ENCODE peak calls at places on chromosomes 2 and 18, in seven cellular contexts. One of them, this sample, is unnamed.

GRCh38 chr18:79943608-79944125 is 7.8 kb downstream of the SLC66A2 start:
- DNase-seq in ovary: no peak
- DNase-seq in A549: no peak
- DNase-seq in HepG2: no peak
- DNase-seq in GM12878: no peak
- DNase-seq in tibial nerve: no peak
- DNase-seq in suprapubic skin: peak
- DNase-seq in this sample: no peak

GRCh38 chr2:169185711-169186110 is 116.3 kb downstream of the DHRS9 start:
- DNase-seq in ovary: no peak
- DNase-seq in suprapubic skin: no peak
- DNase-seq in HepG2: no peak
- DNase-seq in A549: no peak
- DNase-seq in tibial nerve: no peak
- DNase-seq in GM12878: no peak
- DNase-seq in this sample: no peak

GRCh38 chr2:6027066-6027465 is 334.9 kb downstream of the SOX11 start:
- DNase-seq in tibial nerve: no peak
- DNase-seq in HepG2: no peak
- DNase-seq in GM12878: no peak
- DNase-seq in A549: no peak
- DNase-seq in ovary: no peak
- DNase-seq in suprapubic skin: no peak
- DNase-seq in this sample: no peak

GRCh38 chr18:5238371-5238758 is 41.3 kb upstream of the AKAIN1 start:
- DNase-seq in GM12878: no peak
- DNase-seq in ovary: peak
- DNase-seq in HepG2: peak
- DNase-seq in tibial nerve: peak
- DNase-seq in A549: peak
- DNase-seq in suprapubic skin: no peak
- DNase-seq in this sample: peak

GRCh38 chr18:43780782-43781340 is 503.6 kb upstream of the SYT4 start:
- DNase-seq in A549: no peak
- DNase-seq in HepG2: no peak
- DNase-seq in ovary: no peak
- DNase-seq in tibial nerve: no peak
- DNase-seq in GM12878: no peak
- DNase-seq in suprapubic skin: no peak
- DNase-seq in this sample: no peak

GRCh38 chr2:12005886-12006681 is 259.7 kb downstream of the LPIN1 start:
- DNase-seq in ovary: no peak
- DNase-seq in A549: no peak
- DNase-seq in suprapubic skin: no peak
- DNase-seq in HepG2: no peak
- DNase-seq in tibial nerve: peak
- DNase-seq in GM12878: peak
- DNase-seq in this sample: peak

GRCh38 chr2:74291217-74291551 is 52.0 kb downstream of the SLC4A5 start:
- DNase-seq in ovary: no peak
- DNase-seq in HepG2: no peak
- DNase-seq in suprapubic skin: no peak
- DNase-seq in A549: no peak
- DNase-seq in tibial nerve: no peak
- DNase-seq in GM12878: no peak
- DNase-seq in this sample: no peak

GRCh38 chr2:120762341-120763061 is 26.8 kb downstream of the GLI2 start:
- DNase-seq in tibial nerve: no peak
- DNase-seq in ovary: peak
- DNase-seq in HepG2: no peak
- DNase-seq in suprapubic skin: peak
- DNase-seq in A549: no peak
- DNase-seq in GM12878: no peak
- DNase-seq in this sample: peak

GRCh38 chr2:98134138-98134537 is 47.2 kb downstream of the VWA3B start:
- DNase-seq in HepG2: no peak
- DNase-seq in A549: no peak
- DNase-seq in tibial nerve: peak
- DNase-seq in suprapubic skin: no peak
- DNase-seq in ovary: no peak
- DNase-seq in GM12878: peak
- DNase-seq in this sample: peak

GRCh38 chr18:24049142-24049541 is 34.6 kb downstream of the TTC39C start:
- DNase-seq in ovary: no peak
- DNase-seq in tibial nerve: no peak
- DNase-seq in A549: no peak
- DNase-seq in GM12878: no peak
- DNase-seq in HepG2: no peak
- DNase-seq in suprapubic skin: no peak
- DNase-seq in this sample: no peak

DNA sequence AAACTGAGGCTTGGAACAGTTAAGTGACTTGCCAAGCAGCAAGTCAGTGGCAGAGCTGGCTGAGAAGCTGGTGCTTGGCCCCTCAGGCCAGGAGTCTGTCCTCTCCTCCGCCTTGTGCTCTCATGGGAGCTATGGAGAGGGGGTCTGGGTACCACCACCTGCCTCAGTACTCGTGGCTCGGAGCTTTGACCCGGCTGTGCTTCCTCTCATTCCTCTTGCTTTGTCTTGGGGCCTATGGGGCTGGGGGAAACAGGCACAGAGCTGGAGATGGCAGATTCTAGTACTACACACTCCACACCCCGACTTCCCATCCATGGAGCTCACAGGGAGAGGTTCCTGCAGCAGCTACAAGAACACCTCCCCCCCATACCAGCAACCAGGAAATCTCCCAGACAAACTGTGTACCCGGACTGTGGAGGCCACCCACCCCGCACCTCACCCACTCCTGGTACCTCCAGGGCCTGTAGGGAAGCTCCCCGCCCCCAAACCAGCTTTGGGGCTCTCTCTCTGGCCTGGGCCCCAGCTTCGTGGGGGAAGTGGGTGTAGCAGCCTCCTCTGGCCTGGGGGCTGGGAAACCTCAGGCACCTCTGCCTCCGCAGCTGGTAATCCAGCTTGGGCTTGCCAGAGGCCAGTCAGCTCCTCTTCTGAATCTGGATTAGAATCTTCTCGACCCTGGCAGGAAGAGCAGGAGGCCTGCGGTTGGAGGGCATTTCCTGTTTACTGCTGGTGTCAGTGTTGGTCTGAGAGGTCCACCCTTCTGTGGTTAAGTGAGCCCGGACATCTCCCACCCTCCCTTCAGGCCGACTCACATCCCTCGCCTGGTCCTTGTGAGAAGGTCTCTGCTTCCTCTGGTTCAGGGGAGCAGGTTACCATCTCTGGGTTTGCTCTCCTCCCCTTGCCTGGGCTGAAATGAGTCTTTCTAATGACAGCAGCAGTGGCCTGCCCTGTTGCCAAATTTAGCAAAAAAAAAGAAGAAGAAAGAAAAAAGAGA is 22.3 kb upstream of the RHOB start:
- DNase-seq in A549: no peak
- DNase-seq in GM12878: peak
- DNase-seq in tibial nerve: peak
- DNase-seq in HepG2: no peak
- DNase-seq in ovary: no peak
- DNase-seq in suprapubic skin: no peak
- DNase-seq in this sample: no peak
- TF ChIP-seq EP300 in A549: no peak
- TF ChIP-seq EP300 in GM12878: no peak
- TF ChIP-seq EP300 in tibial nerve: peak
- TF ChIP-seq EP300 in HepG2: no peak
- TF ChIP-seq EP300 in ovary: no peak
- TF ChIP-seq EP300 in suprapubic skin: no peak
- TF ChIP-seq EP300 in this sample: peak

DNA sequence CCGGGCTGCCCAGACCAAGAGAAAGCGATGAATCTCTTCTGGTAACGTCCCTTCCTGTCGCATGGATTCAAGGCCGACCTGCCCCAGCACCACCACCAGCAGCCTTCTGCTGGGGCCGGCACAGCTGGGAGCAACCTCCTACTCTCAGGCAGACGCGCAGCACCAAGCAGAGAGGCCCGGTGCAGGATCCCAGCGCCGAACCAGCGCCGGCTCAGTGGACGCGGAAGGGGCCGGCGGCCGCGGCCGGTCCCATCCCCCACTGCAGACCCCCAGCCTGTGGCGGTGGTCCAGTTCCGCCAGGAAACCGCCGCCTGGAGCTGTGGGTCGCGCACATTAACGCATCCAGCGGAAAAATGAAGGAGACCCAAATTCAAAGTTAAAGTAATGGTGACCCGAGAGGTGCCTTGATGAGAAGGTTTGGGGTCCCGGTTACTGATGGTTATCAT is 525 bp upstream of the MAL start:
- DNase-seq in A549: no peak
- DNase-seq in tibial nerve: no peak
- DNase-seq in suprapubic skin: no peak
- DNase-seq in GM12878: no peak
- DNase-seq in HepG2: no peak
- DNase-seq in ovary: no peak
- DNase-seq in this sample: no peak
- H3K4me3 ChIP-seq in A549: peak
- H3K4me3 ChIP-seq in tibial nerve: peak
- H3K4me3 ChIP-seq in suprapubic skin: peak
- H3K4me3 ChIP-seq in GM12878: peak
- H3K4me3 ChIP-seq in HepG2: no peak
- H3K4me3 ChIP-seq in ovary: no peak
- H3K4me3 ChIP-seq in this sample: peak

GRCh38 chr2:141957827-141958440 is 172.9 kb downstream of the LRP1B start:
- DNase-seq in suprapubic skin: no peak
- DNase-seq in A549: no peak
- DNase-seq in tibial nerve: no peak
- DNase-seq in GM12878: no peak
- DNase-seq in HepG2: no peak
- DNase-seq in ovary: no peak
- DNase-seq in this sample: no peak

GRCh38 chr2:141959016-141959415 is 171.8 kb downstream of the LRP1B start:
- DNase-seq in GM12878: no peak
- DNase-seq in tibial nerve: no peak
- DNase-seq in HepG2: no peak
- DNase-seq in A549: no peak
- DNase-seq in suprapubic skin: no peak
- DNase-seq in ovary: no peak
- DNase-seq in this sample: no peak

GRCh38 chr2:141959941-141960340 is 170.9 kb downstream of the LRP1B start:
- DNase-seq in suprapubic skin: no peak
- DNase-seq in GM12878: no peak
- DNase-seq in A549: no peak
- DNase-seq in HepG2: no peak
- DNase-seq in ovary: no peak
- DNase-seq in tibial nerve: no peak
- DNase-seq in this sample: no peak

DNA sequence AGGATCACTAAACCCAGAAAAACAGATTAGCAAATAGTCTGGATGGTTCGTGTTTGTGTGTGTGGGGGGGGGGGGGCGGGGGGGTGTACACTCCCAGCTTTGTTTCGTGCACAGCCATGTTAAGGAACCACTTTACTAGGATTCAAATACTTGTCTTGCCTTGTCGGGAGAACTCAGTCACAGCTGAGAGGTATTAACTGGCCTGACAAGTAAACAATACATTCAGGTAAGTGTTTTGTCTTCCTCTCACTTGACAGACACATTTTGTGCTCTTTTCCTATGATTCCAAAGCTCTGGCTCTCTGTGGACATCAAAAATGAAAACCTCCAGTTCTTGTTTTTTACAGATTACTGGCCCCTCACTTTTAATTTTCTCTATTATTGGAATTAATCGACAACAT is 173.5 kb downstream of the LRP1B start:
- DNase-seq in suprapubic skin: no peak
- DNase-seq in HepG2: no peak
- DNase-seq in ovary: no peak
- DNase-seq in tibial nerve: no peak
- DNase-seq in GM12878: no peak
- DNase-seq in A549: no peak
- DNase-seq in this sample: no peak
- TF ChIP-seq EP300 in suprapubic skin: no peak
- TF ChIP-seq EP300 in HepG2: no peak
- TF ChIP-seq EP300 in ovary: no peak
- TF ChIP-seq EP300 in tibial nerve: no peak
- TF ChIP-seq EP300 in GM12878: no peak
- TF ChIP-seq EP300 in A549: no peak
- TF ChIP-seq EP300 in this sample: no peak

GRCh38 chr2:85577063-85577385 is 362 bp upstream of the VAMP8 start:
- DNase-seq in suprapubic skin: no peak
- DNase-seq in tibial nerve: no peak
- DNase-seq in HepG2: no peak
- DNase-seq in ovary: no peak
- DNase-seq in GM12878: no peak
- DNase-seq in A549: no peak
- DNase-seq in this sample: no peak

GRCh38 chr2:85579266-85579935 is 2.0 kb downstream of the VAMP8 start:
- DNase-seq in ovary: no peak
- DNase-seq in GM12878: no peak
- DNase-seq in tibial nerve: no peak
- DNase-seq in HepG2: no peak
- DNase-seq in A549: no peak
- DNase-seq in suprapubic skin: no peak
- DNase-seq in this sample: no peak

GRCh38 chr2:85575739-85576138 is 1.6 kb upstream of the VAMP8 start:
- DNase-seq in A549: no peak
- DNase-seq in GM12878: no peak
- DNase-seq in tibial nerve: no peak
- DNase-seq in ovary: no peak
- DNase-seq in HepG2: no peak
- DNase-seq in suprapubic skin: no peak
- DNase-seq in this sample: no peak

GRCh38 chr2:85578243-85579180 is 1.1 kb downstream of the VAMP8 start:
- DNase-seq in ovary: peak
- DNase-seq in A549: no peak
- DNase-seq in suprapubic skin: peak
- DNase-seq in tibial nerve: peak
- DNase-seq in HepG2: no peak
- DNase-seq in GM12878: no peak
- DNase-seq in this sample: peak

GRCh38 chr2:85577386-85578242 is at the start of gene VAMP8:
- DNase-seq in GM12878: no peak
- DNase-seq in suprapubic skin: peak
- DNase-seq in ovary: no peak
- DNase-seq in HepG2: peak
- DNase-seq in tibial nerve: no peak
- DNase-seq in A549: peak
- DNase-seq in this sample: peak
- H3K4me3 ChIP-seq in GM12878: peak
- H3K4me3 ChIP-seq in suprapubic skin: peak
- H3K4me3 ChIP-seq in ovary: peak
- H3K4me3 ChIP-seq in HepG2: peak
- H3K4me3 ChIP-seq in tibial nerve: no peak
- H3K4me3 ChIP-seq in A549: peak
- H3K4me3 ChIP-seq in this sample: peak

GRCh38 chr2:64348386-64349142 is 105.4 kb upstream of the LGALSL start:
- DNase-seq in tibial nerve: no peak
- DNase-seq in suprapubic skin: peak
- DNase-seq in HepG2: no peak
- DNase-seq in ovary: no peak
- DNase-seq in A549: no peak
- DNase-seq in GM12878: no peak
- DNase-seq in this sample: no peak
- TF ChIP-seq EP300 in tibial nerve: no peak
- TF ChIP-seq EP300 in suprapubic skin: no peak
- TF ChIP-seq EP300 in HepG2: no peak
- TF ChIP-seq EP300 in ovary: no peak
- TF ChIP-seq EP300 in A549: no peak
- TF ChIP-seq EP300 in GM12878: no peak
- TF ChIP-seq EP300 in this sample: no peak